ENCODE peak calls at places on chromosome 13, in four cellular contexts. P, C, E and N are unnamed samples.

GRCh38 chr13:19961924-19962323 is 3.4 kb downstream of the ZMYM2 start:
- DNase-seq in E (no peak), C (no peak), P (no peak), N (no peak)

GRCh38 chr13:93270769-93271753 is 44.5 kb downstream of the GPC6 start:
- DNase-seq in P (no peak), C (no peak), E (peak; percentile 74), N (no peak)

GRCh38 chr13:40023608-40024577 is 368.4 kb downstream of the COG6 start:
- DNase-seq in C (no peak), P (no peak), E (no peak), N (no peak)

GRCh38 chr13:79307433-79307861 is 98.6 kb downstream of the RBM26 start:
- DNase-seq in P (no peak), C (no peak), E (no peak), N (no peak)

GRCh38 chr13:99129050-99129449 is 71.6 kb upstream of the UBAC2 start:
- DNase-seq in P (no peak), E (no peak), C (no peak), N (no peak)

GRCh38 chr13:43316997-43317396 is 293.6 kb downstream of the DNAJC15 start:
- DNase-seq in C (peak; percentile 65), E (peak; percentile 80), P (no peak), N (no peak)

GRCh38 chr13:42173789-42174343 is 98.1 kb upstream of the AKAP11 start:
- DNase-seq in C (no peak), P (no peak), E (no peak), N (no peak)

GRCh38 chr13:98284677-98285076 is 107.6 kb upstream of the RNF113B start:
- DNase-seq in C (no peak), E (no peak), P (no peak), N (no peak)

GRCh38 chr13:51697181-51697580 is 106.8 kb downstream of the DHRS12 start:
- DNase-seq in C (no peak), E (no peak), P (no peak), N (no peak)

GRCh38 chr13:101209206-101209893 is 207.0 kb downstream of the NALCN start:
- DNase-seq in C (no peak), E (no peak), P (peak; percentile 58), N (peak; percentile 70)

GRCh38 chr13:45454204-45454603 is 10.5 kb upstream of the COG3 start:
- DNase-seq in P (no peak), E (no peak), C (no peak), N (no peak)

GRCh38 chr13:42615691-42616090 is 41.7 kb downstream of the TNFSF11 start:
- DNase-seq in P (peak; percentile 3), E (no peak), C (peak; percentile 28), N (peak; percentile 25)

GRCh38 chr13:27022571-27023311 is 148.9 kb downstream of the USP12 start:
- DNase-seq in E (no peak), P (peak; percentile 19), C (peak; percentile 65), N (peak; percentile 78)

GRCh38 chr13:99614465-99614885 is 113.2 kb downstream of the TM9SF2 start:
- DNase-seq in E (peak; percentile 32), C (peak; percentile 42), P (peak; percentile 91), N (no peak)

DNA sequence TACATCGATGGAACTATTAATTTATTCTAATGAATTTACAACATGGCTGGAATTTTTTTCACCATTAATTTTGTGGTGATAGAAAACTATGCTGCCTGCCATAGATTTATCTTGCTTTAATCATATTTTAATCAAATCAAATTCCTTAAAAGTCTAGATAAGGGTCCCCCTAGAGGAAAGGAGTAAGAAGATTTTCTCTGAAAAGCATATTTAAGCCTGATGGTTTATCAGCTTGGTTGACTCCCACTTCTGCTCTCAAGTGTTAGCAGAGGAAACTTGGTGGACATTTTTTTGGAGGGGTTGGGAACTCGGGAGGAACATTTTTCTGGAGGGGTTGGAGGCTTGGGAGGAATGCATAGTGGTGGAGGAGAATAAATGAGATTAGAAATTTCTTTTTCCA is 253.3 kb downstream of the KCNRG start:
- DNase-seq in C (no peak), E (peak; percentile 14), P (no peak), N (no peak)
- H3K4me2 ChIP-seq in C (no peak overlapping the region), E (no peak overlapping the region), P (no peak overlapping the region), N (no peak overlapping the region)

GRCh38 chr13:112513761-112514160 is 74.2 kb downstream of the TUBGCP3 start:
- DNase-seq in C (no peak), E (no peak), P (no peak), N (no peak)

GRCh38 chr13:112519517-112520060 is 68.4 kb downstream of the TUBGCP3 start:
- DNase-seq in P (no peak), C (no peak), E (no peak), N (no peak)

GRCh38 chr13:112510987-112511715 is 76.8 kb downstream of the TUBGCP3 start:
- DNase-seq in E (no peak), P (no peak), C (no peak), N (peak; percentile 27)

GRCh38 chr13:112521073-112521685 is 66.8 kb downstream of the TUBGCP3 start:
- DNase-seq in E (no peak), C (no peak), P (no peak), N (no peak)

GRCh38 chr13:112516218-112516617 is 71.7 kb downstream of the TUBGCP3 start:
- DNase-seq in C (no peak), E (no peak), P (no peak), N (no peak)
- H3K36me3 ChIP-seq in C (no peaks in the 10 kb centered on the region), E (peaks cover 30% of the 10 kb centered on the region), P (peaks cover 8% of the 10 kb centered on the region), N (peaks cover 9% of the 10 kb centered on the region)

GRCh38 chr13:94712812-94713555 is 639 bp upstream of the SOX21 start:
- DNase-seq in E (peak; percentile 76), P (peak; percentile 39), C (peak; percentile 73), N (peak; percentile 74)
- H3K4me3 ChIP-seq in E (peak overlapping the region; percentile 44), P (no peak overlapping the region), C (peak overlapping the region; percentile 5), N (peak overlapping the region; percentile 98)

DNA sequence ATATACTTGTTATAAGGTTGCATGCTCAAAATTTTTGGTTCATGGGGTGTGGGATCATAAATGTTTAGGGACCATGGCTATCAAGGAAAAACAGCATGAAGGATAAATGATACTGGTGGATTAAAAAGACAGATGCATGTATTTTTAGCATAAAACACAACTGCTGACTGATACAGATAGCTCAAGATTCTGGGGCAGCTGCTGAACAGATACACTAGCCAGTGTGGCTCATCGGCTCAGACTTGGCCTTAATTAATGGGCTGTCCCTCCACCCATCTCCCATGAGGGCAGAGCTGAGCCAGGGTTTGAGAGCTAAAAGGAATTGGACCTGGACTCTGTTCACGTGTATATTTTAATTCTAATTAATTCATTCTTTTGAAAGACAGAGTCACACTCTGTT is 11.5 kb downstream of the ALOX5AP start:
- DNase-seq in C (no peak), P (no peak), E (peak; percentile 17), N (no peak)
- H3K4me2 ChIP-seq in C (no peak overlapping the region), P (no peak overlapping the region), E (no peak overlapping the region), N (no peak overlapping the region)

GRCh38 chr13:50684366-50684765 is 159.1 kb downstream of the DLEU7 start:
- DNase-seq in P (no peak), C (no peak), E (no peak), N (no peak)
- H3K36me3 ChIP-seq in P (no peaks in the 10 kb centered on the region), C (no peaks in the 10 kb centered on the region), E (no peaks in the 10 kb centered on the region), N (no peaks in the 10 kb centered on the region)

GRCh38 chr13:76764429-76764828 is 121.8 kb downstream of the KCTD12 start:
- DNase-seq in C (no peak), E (no peak), P (no peak), N (peak; percentile 36)
- H3K4me3 ChIP-seq in C (no peak overlapping the region), E (no peak overlapping the region), P (no peak overlapping the region), N (no peak overlapping the region)